ENCODE peak calls at places on chromosomes 4 and X, in seven cellular contexts. One of them, this sample, is unnamed.

GRCh38 chr4:69032847-69033638 is 63.2 kb upstream of the UGT2B7 start:
- DNase-seq in transverse colon: peak; percentile 23
- DNase-seq in ecto neural progenitor cell: no peak
- DNase-seq in pons: no peak
- DNase-seq in MCF 10A: peak; percentile 76
- DNase-seq in endothelial cell of umbilical vein: no peak
- DNase-seq in T-cell: no peak
- DNase-seq in this sample: peak; percentile 17

GRCh38 chr4:78131403-78131802 is 74.3 kb downstream of the FRAS1 start:
- DNase-seq in ecto neural progenitor cell: no peak
- DNase-seq in pons: no peak
- DNase-seq in MCF 10A: no peak
- DNase-seq in transverse colon: no peak
- DNase-seq in T-cell: no peak
- DNase-seq in endothelial cell of umbilical vein: no peak
- DNase-seq in this sample: no peak

GRCh38 chr4:72112514-72113156 is 80.8 kb downstream of the NPFFR2 start:
- DNase-seq in ecto neural progenitor cell: no peak
- DNase-seq in T-cell: no peak
- DNase-seq in MCF 10A: peak; percentile 98
- DNase-seq in pons: no peak
- DNase-seq in endothelial cell of umbilical vein: peak; percentile 1
- DNase-seq in transverse colon: no peak
- DNase-seq in this sample: peak; percentile 8

GRCh38 chr4:183659919-183660318 is 826 bp downstream of the TRAPPC11 start:
- DNase-seq in pons: peak; percentile 9
- DNase-seq in T-cell: no peak
- DNase-seq in transverse colon: no peak
- DNase-seq in MCF 10A: peak; percentile 17
- DNase-seq in ecto neural progenitor cell: no peak
- DNase-seq in endothelial cell of umbilical vein: no peak
- DNase-seq in this sample: peak; percentile 21

GRCh38 chrX:87663421-87663820 is 145.8 kb downstream of the KLHL4 start:
- DNase-seq in T-cell: no peak
- DNase-seq in transverse colon: no peak
- DNase-seq in pons: peak; percentile 60
- DNase-seq in MCF 10A: no peak
- DNase-seq in endothelial cell of umbilical vein: peak; percentile 33
- DNase-seq in ecto neural progenitor cell: no peak
- DNase-seq in this sample: no peak

GRCh38 chr4:10204401-10205058 is 87.9 kb upstream of the WDR1 start:
- DNase-seq in T-cell: no peak
- DNase-seq in ecto neural progenitor cell: no peak
- DNase-seq in pons: peak; percentile 0
- DNase-seq in MCF 10A: no peak
- DNase-seq in transverse colon: no peak
- DNase-seq in endothelial cell of umbilical vein: no peak
- DNase-seq in this sample: no peak

GRCh38 chrX:49282647-49283011 is 13.0 kb downstream of the PPP1R3F start:
- DNase-seq in pons: peak; percentile 22
- DNase-seq in endothelial cell of umbilical vein: no peak
- DNase-seq in MCF 10A: no peak
- DNase-seq in ecto neural progenitor cell: no peak
- DNase-seq in T-cell: no peak
- DNase-seq in transverse colon: no peak
- DNase-seq in this sample: no peak

GRCh38 chrX:10633722-10634121 is 13.3 kb upstream of the MID1 start:
- DNase-seq in ecto neural progenitor cell: no peak
- DNase-seq in pons: peak; percentile 56
- DNase-seq in transverse colon: no peak
- DNase-seq in MCF 10A: peak; percentile 88
- DNase-seq in endothelial cell of umbilical vein: peak; percentile 89
- DNase-seq in T-cell: no peak
- DNase-seq in this sample: no peak

GRCh38 chrX:39497717-39498265 is 600.0 kb downstream of the BCOR start:
- DNase-seq in ecto neural progenitor cell: no peak
- DNase-seq in T-cell: no peak
- DNase-seq in pons: no peak
- DNase-seq in MCF 10A: no peak
- DNase-seq in endothelial cell of umbilical vein: no peak
- DNase-seq in transverse colon: no peak
- DNase-seq in this sample: no peak

GRCh38 chrX:103520391-103520790 is 1.1 kb upstream of the RAB40A start:
- DNase-seq in MCF 10A: no peak
- DNase-seq in pons: no peak
- DNase-seq in ecto neural progenitor cell: no peak
- DNase-seq in endothelial cell of umbilical vein: no peak
- DNase-seq in transverse colon: no peak
- DNase-seq in T-cell: no peak
- DNase-seq in this sample: no peak

GRCh38 chr4:123673971-123674370 is 277.4 kb downstream of the SPRY1 start:
- DNase-seq in transverse colon: no peak
- DNase-seq in pons: no peak
- DNase-seq in T-cell: no peak
- DNase-seq in ecto neural progenitor cell: no peak
- DNase-seq in MCF 10A: no peak
- DNase-seq in endothelial cell of umbilical vein: no peak
- DNase-seq in this sample: no peak

This sample was measured in small intestine.